ENCODE peak calls at places on chromosome 5, in ten cellular contexts. A, X, E, D, W, Z, Y, J, R and O are unnamed samples.

GRCh38 chr5:1011226-1011631 is 2.6 kb downstream of the NKD2 start:
- DNase-seq in Y (peak; percentile 13), J (peak; percentile 75), E (peak; percentile 53), W (peak; percentile 68), Z (no peak), R (no peak), X (no peak), D (peak; percentile 62), A (no peak), O (peak; percentile 74)

GRCh38 chr5:52859619-52860018 is 71.9 kb downstream of the ITGA1 start:
- DNase-seq in X (no peak), D (no peak), Y (no peak), W (no peak), Z (peak; percentile 93), R (no peak), E (no peak), A (no peak), J (no peak), O (no peak)

GRCh38 chr5:113891491-113891890 is 378.0 kb downstream of the YTHDC2 start:
- DNase-seq in A (no peak), E (no peak), Z (no peak), X (no peak), D (no peak), W (no peak), Y (no peak), J (no peak), R (no peak), O (no peak)

GRCh38 chr5:114097570-114097969 is 264.3 kb upstream of the KCNN2 start:
- DNase-seq in Z (no peak), A (no peak), X (no peak), J (no peak), Y (no peak), R (no peak), W (no peak), D (no peak), E (no peak), O (no peak)

GRCh38 chr5:146073239-146073900 is 32.0 kb downstream of the PLAC8L1 start:
- DNase-seq in E (no peak), J (no peak), Z (no peak), A (no peak), W (no peak), D (no peak), X (no peak), Y (no peak), R (no peak), O (peak; percentile 18)

GRCh38 chr5:43336159-43336558 is 22.9 kb upstream of the HMGCS1 start:
- DNase-seq in D (no peak), Z (no peak), E (peak; percentile 49), X (no peak), A (peak; percentile 80), W (no peak), R (no peak), J (no peak), Y (no peak), O (no peak)

GRCh38 chr5:10145922-10146321 is 103.8 kb downstream of the ATPSCKMT start:
- DNase-seq in X (no peak), Z (peak; percentile 66), D (no peak), R (no peak), Y (no peak), A (peak; percentile 1), J (no peak), E (peak; percentile 66), W (no peak), O (no peak)

GRCh38 chr5:54315736-54316135 is 5.4 kb upstream of the ARL15 start:
- DNase-seq in X (no peak), Y (no peak), D (no peak), W (no peak), A (no peak), J (no peak), R (no peak), Z (no peak), E (no peak), O (peak; percentile 14)

GRCh38 chr5:143481697-143482531 is 78.4 kb upstream of the NR3C1 start:
- DNase-seq in X (no peak), Z (no peak), R (no peak), Y (no peak), D (no peak), W (no peak), A (no peak), J (no peak), E (no peak), O (no peak)

DNA sequence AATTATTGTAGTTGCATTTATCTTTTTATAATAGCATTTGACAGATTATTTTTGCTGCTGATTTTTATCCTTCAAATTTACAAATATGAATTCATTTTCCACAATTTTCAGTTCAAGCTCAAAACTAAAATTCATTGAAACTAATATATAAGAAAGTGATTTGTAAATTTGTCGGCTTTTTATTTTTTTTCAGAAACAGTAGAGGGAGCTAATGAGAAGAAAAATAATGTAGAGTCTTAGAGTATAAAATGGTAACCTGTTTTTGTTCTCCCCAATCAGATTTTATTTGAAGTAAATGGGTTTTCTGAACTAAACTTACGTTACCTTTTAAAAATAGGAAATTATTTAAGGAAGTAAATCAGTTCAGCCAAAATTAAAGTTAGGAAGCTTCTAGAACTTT is 19.2 kb downstream of the PRRC1 start:
- DNase-seq in R (no peak), X (no peak), Z (peak; percentile 8), Y (no peak), A (no peak), W (no peak), D (no peak), J (no peak), E (no peak), O (no peak)
- TF ChIP-seq CTCF in R (peak; percentile 19), X (no peak), Z (peak; percentile 35), Y (no peak), A (peak; percentile 18), W (no peak), D (no peak), J (no peak), E (peak; percentile 36), O (peak; percentile 11)

GRCh38 chr5:65034782-65035181 is 266.1 kb downstream of the CWC27 start:
- DNase-seq in J (peak; percentile 84), E (no peak), Y (peak; percentile 39), A (no peak), Z (no peak), W (no peak), D (no peak), R (no peak), X (no peak), O (no peak)

GRCh38 chr5:65037845-65038815 is 269.4 kb downstream of the CWC27 start:
- DNase-seq in Y (peak; percentile 41), Z (no peak), W (no peak), J (no peak), A (peak; percentile 65), D (no peak), X (no peak), E (peak; percentile 62), R (no peak), O (peak; percentile 28)

GRCh38 chr5:65032250-65032649 is 263.5 kb downstream of the CWC27 start:
- DNase-seq in D (no peak), Y (no peak), R (no peak), E (peak; percentile 52), Z (peak; percentile 100), J (no peak), X (no peak), A (no peak), W (no peak), O (no peak)

GRCh38 chr5:65034029-65034781 is 265.5 kb downstream of the CWC27 start:
- DNase-seq in J (peak; percentile 77), X (peak; percentile 19), Y (no peak), R (no peak), Z (no peak), W (no peak), E (no peak), A (no peak), D (peak; percentile 66), O (peak; percentile 24)

DNA sequence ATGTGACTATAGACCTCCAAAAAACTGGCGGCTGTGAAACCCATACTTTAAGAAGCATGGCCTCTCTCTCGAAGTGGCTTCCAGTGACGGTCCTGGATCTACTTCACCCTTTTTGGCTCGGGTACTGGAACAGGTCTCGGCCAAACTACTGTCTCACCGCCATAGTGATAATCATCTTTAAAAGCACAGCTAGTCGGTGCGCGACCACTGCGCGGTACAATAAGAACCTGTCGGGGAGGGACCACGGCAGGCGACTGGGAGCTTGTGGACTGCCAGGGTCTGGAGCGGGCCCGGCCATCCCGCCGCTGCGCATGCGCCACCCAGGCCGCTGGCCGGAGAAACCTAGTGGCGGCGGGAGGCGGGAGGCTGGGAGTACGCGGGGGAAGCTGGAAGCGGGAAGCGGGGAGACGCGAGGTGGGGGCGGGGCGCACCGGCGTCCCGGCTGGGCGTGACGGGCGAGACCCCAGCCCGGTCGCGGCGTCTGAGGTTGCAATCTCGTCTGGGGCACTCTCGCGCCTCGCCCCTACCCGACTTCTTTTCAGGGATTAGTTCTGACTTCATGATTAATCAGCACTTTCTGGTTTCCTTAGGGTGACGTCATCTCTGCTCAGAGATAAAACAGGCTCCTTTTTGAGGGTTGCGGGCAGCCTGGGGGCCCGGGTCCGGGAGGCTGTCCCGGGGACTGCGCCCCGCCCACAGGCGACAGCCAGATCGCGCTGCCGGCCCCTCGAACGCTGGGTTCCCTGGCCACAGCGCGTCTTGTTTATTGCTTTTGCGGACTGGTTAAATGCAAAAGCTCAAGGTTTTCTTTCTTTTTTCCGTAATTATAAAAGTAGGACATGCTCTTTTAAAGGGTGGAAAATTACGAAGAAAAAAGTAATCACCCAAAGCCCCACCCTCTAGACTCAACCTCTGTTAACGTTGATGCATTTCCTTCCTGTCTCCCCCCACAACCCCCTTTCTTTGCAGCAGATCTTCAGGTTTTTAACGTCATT is 266.8 kb downstream of the CWC27 start:
- DNase-seq in W (peak; percentile 94), E (peak; percentile 89), Z (peak; percentile 97), X (peak; percentile 90), J (peak; percentile 93), Y (peak; percentile 94), D (peak; percentile 87), A (peak; percentile 69), R (peak; percentile 77), O (peak; percentile 92)
- TF ChIP-seq POLR2A in W (no peak), E (peak; percentile 63), Z (peak; percentile 88), X (peak; percentile 63), J (no peak), Y (peak; percentile 63), D (no peak), A (peak; percentile 70), R (peak; percentile 20), O (peak; percentile 77)

DNA sequence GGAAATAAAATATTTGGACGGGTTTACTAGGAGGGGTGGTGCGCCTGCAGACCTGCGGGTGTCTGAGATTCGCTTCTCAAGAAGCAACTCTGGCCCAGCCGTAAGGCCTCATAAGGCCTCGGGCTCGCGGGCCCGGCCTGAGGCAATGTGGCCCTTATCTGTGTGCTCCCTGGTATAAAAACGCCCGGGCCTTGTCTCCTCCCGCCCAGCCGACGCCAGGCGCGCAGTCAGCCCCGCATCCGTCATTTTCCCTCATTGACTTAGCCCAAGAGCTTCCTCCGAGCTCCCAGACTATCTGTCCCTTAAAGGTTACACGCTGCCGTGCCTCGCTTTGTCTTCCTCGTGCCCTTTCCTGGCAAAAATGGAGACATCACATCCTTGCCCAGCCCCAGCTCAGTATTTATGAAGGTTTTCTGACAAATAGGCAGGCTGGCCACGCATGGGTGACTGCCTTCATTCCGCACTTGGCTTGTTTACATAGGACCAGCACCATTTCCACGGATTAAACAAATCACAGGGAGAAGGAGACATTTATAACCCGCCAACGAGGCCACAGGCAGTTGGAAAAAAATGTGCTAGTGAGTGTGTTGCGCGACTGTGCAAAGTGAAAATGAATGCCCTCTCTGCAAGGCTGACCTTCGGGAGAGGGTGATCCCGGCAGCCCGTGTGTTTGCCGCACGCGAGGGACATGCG is 74.5 kb upstream of the TBCA start:
- DNase-seq in Y (no peak), Z (no peak), R (no peak), A (no peak), E (no peak), J (no peak), D (no peak), W (no peak), X (no peak), O (no peak)
- H3K4me3 ChIP-seq in Y (no peak overlapping the region), Z (no peak overlapping the region), R (peak overlapping the region; percentile 52), A (no peak overlapping the region), E (no peak overlapping the region), J (peak overlapping the region; percentile 59), D (peak overlapping the region; percentile 49), W (peak overlapping the region; percentile 57), X (no peak overlapping the region), O (no peak overlapping the region)

GRCh38 chr5:77518304-77518703 is 26.2 kb upstream of the WDR41 start:
- DNase-seq in J (no peak), E (peak; percentile 51), A (peak; percentile 23), Y (no peak), D (no peak), R (no peak), W (no peak), Z (peak; percentile 2), X (no peak), O (no peak)
- TF ChIP-seq CTCF in J (no peak), E (peak; percentile 61), A (peak; percentile 40), Y (no peak), D (no peak), R (no peak), W (no peak), Z (peak; percentile 15), X (no peak), O (peak; percentile 17)